ENCODE peak calls at places on chromosomes 4 and X, in seven cellular contexts. V is CD4-positive, alpha-beta T cell; A is GM23248; U is right lobe of liver; H is endothelial cell of umbilical vein; N is lung; Y is DND-41. S is an unnamed sample. For H3K27me3, the result is how much of the 10 kb centered on the place peaks cover.

GRCh38 chr4:176036585-176037205 is 28.9 kb upstream of the WDR17 start:
- DNase-seq in V (no peak), A (no peak), U (no peak), H (no peak), N (no peak), Y (no peak), S (no peak)

GRCh38 chrX:41718481-41719245 is 5.3 kb upstream of the GPR82 start:
- DNase-seq in V (no peak), A (no peak), U (no peak), H (no peak), N (no peak), Y (no peak), S (peak)

GRCh38 chr4:23234716-23235115 is 542.0 kb downstream of the GBA3 start:
- DNase-seq in V (no peak), A (no peak), U (no peak), H (no peak), N (no peak), Y (no peak), S (peak)

GRCh38 chr4:42767669-42768068 is 110.8 kb upstream of the ATP8A1 start:
- DNase-seq in V (no peak), A (no peak), U (no peak), H (no peak), N (no peak), Y (no peak), S (no peak)

GRCh38 chr4:54230479-54231418 is 1.7 kb downstream of the PDGFRA start:
- DNase-seq in V (no peak), A (peak), U (peak), H (no peak), N (no peak), Y (no peak), S (no peak)

GRCh38 chrX:19824603-19825002 is 62.8 kb downstream of the SH3KBP1 start:
- DNase-seq in V (no peak), A (peak), U (no peak), H (no peak), N (no peak), Y (no peak), S (no peak)

GRCh38 chrX:13081385-13082285 is 37.2 kb upstream of the FAM9C start:
- DNase-seq in V (no peak), A (peak), U (no peak), H (no peak), N (no peak), Y (peak), S (no peak)

GRCh38 chr4:144968606-144969005 is 129.4 kb downstream of the ANAPC10 start:
- DNase-seq in V (no peak), A (no peak), U (no peak), H (no peak), N (no peak), Y (no peak), S (no peak)

GRCh38 chrX:53004038-53004437 is 44.6 kb upstream of the GPR173 start:
- DNase-seq in V (no peak), A (no peak), U (no peak), H (no peak), N (no peak), Y (no peak), S (no peak)

GRCh38 chr4:102477657-102478056 is 23.5 kb upstream of the NFKB1 start:
- DNase-seq in V (no peak), A (peak), U (no peak), H (no peak), N (no peak), Y (no peak), S (peak)

GRCh38 chrX:154458954-154459829 is 1.1 kb downstream of the PLXNA3 start:
- DNase-seq in V (no peak), A (peak), U (no peak), H (no peak), N (no peak), Y (peak), S (no peak)

GRCh38 chrX:71095971-71096701 is 485 bp downstream of the FOXO4 start:
- DNase-seq in V (peak), A (peak), U (no peak), H (peak), N (peak), Y (no peak), S (no peak)

GRCh38 chrX:10121787-10122186 is 35.0 kb upstream of the CLCN4 start:
- DNase-seq in V (no peak), A (no peak), U (peak), H (no peak), N (no peak), Y (no peak), S (no peak)

GRCh38 chr4:103499094-103499493 is 220.7 kb downstream of the TACR3 start:
- DNase-seq in V (no peak), A (peak), U (no peak), H (no peak), N (no peak), Y (no peak), S (no peak)

GRCh38 chr4:45803994-45804393 is 319.9 kb downstream of the GABRG1 start:
- DNase-seq in V (no peak), A (no peak), U (no peak), H (no peak), N (no peak), Y (no peak), S (no peak)

GRCh38 chr4:13528823-13529129 is 15.5 kb downstream of the NKX3-2 start:
- DNase-seq in V (no peak), A (no peak), U (no peak), H (no peak), N (no peak), Y (no peak), S (no peak)

GRCh38 chr4:13533670-13534343 is 10.5 kb downstream of the NKX3-2 start:
- DNase-seq in V (no peak), A (no peak), U (no peak), H (no peak), N (no peak), Y (no peak), S (no peak)

GRCh38 chr4:13530823-13531608 is 13.3 kb downstream of the NKX3-2 start:
- DNase-seq in V (no peak), A (no peak), U (no peak), H (no peak), N (no peak), Y (no peak), S (no peak)

GRCh38 chr4:13529130-13529919 is 15.0 kb downstream of the NKX3-2 start:
- DNase-seq in V (no peak), A (no peak), U (no peak), H (no peak), N (no peak), Y (no peak), S (no peak)

GRCh38 chr4:13531609-13531998 is 12.7 kb downstream of the NKX3-2 start:
- DNase-seq in V (no peak), A (no peak), U (no peak), H (no peak), N (no peak), Y (no peak), S (no peak)
- H3K27me3 ChIP-seq in V (half or more), A (half or more), U (under half), H (half or more), N (under half), Y (under half), S (half or more)

GRCh38 chr4:109041463-109041862 is 261.0 kb downstream of the COL25A1 start:
- DNase-seq in V (no peak), A (no peak), U (no peak), H (no peak), N (no peak), Y (no peak), S (no peak)
- H3K27ac ChIP-seq in V (no peak), A (no peak), U (no peak), H (no peak), N (no peak), Y (no peak), S (no peak)

DNA sequence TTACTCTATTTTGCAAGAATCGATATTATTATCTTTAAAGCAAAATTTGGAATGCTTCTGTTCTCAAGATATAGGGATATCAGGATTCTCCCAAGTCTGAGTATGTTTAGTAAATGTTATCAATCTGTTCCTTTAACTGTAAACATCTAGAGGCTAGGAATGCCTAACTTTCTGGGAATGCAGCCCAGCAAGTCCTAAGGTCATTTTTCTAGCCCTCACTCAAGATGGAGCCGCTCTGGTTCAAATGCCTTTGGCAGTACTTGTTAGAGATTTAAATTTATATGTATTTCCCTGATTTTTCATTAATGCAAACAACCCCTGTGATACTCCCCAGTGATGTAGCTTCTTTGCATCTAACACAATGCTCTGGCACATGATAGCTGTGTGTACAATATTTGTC is 623.8 kb upstream of the LCORL start:
- DNase-seq in V (no peak), A (no peak), U (no peak), H (no peak), N (no peak), Y (no peak), S (no peak)
- H3K27me3 ChIP-seq in V (under half), A (under half), U (under half), H (under half), N (under half), Y (under half), S (under half)

GRCh38 chrX:46793386-46794143 is 34.6 kb upstream of the SLC9A7 start:
- DNase-seq in V (no peak), A (no peak), U (no peak), H (no peak), N (no peak), Y (no peak), S (no peak)

GRCh38 chrX:46792826-46793195 is 33.9 kb upstream of the SLC9A7 start:
- DNase-seq in V (no peak), A (no peak), U (no peak), H (no peak), N (no peak), Y (no peak), S (no peak)

GRCh38 chrX:46791927-46792825 is 33.3 kb upstream of the SLC9A7 start:
- DNase-seq in V (no peak), A (peak), U (no peak), H (peak), N (no peak), Y (no peak), S (peak)

DNA sequence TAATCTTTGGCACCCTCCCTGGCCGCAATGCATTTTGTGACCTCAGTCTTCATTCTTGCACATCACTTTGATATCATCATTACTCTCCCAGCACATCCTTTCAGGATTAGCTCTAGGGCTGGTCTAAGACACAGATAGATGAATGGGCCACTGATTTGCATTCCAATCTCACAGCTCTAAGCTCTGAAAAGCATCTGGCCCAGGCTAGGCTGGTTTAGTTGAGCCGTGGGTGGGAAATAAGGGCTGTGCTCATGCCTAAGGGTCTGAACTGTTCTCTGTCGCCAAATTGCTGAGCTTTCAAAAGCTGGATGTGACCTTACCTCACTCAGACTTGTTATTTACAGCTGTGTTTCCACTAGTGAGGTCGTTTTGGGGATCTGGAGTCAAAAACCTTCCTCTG is 30.0 kb upstream of the SLC9A7 start:
- DNase-seq in V (no peak), A (peak), U (no peak), H (no peak), N (no peak), Y (no peak), S (no peak)
- H3K27ac ChIP-seq in V (no peak), A (peak), U (no peak), H (no peak), N (no peak), Y (no peak), S (no peak)

DNA sequence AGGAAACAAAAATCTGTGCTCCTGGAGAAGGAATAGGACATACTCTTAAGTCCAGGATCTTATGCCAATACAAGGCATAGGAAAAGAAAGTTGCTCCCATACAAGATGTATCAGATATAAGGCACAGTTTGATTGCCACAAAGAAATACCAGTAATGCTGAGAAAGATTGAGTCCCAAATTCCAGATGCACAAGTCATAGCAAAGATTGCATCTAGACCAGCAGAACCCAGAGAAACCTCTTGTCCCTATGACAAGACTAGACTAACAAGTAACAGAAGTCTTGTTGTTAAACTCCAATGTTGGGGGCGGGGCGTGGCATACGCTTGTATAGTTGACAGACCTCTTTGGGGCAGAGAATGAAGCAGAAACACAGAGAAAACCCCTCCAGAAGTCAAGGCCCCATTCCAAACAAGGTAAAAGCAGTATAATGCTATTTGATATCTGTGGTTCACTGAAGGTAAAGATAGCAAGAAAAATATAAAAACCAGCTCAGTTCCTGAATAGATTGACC is 671.5 kb upstream of the GRIA3 start:
- DNase-seq in V (no peak), A (peak), U (no peak), H (no peak), N (no peak), Y (no peak), S (peak)
- H3K27me3 ChIP-seq in V (under half), A (under half), U (under half), H (under half), N (under half), Y (under half), S (under half)

GRCh38 chr4:76610751-76611150 is 175.7 kb downstream of the SHROOM3 start:
- DNase-seq in V (no peak), A (no peak), U (no peak), H (no peak), N (no peak), Y (no peak), S (no peak)
- H3K27ac ChIP-seq in V (no peak), A (peak), U (no peak), H (no peak), N (peak), Y (no peak), S (no peak)

GRCh38 chr4:8703401-8703696 is 110.8 kb downstream of the CPZ start:
- DNase-seq in V (no peak), A (no peak), U (no peak), H (no peak), N (no peak), Y (no peak), S (no peak)

GRCh38 chr4:8702516-8703400 is 110.2 kb downstream of the CPZ start:
- DNase-seq in V (no peak), A (no peak), U (no peak), H (no peak), N (no peak), Y (no peak), S (no peak)

GRCh38 chr4:8704632-8705031 is 112.1 kb downstream of the CPZ start:
- DNase-seq in V (no peak), A (no peak), U (no peak), H (no peak), N (no peak), Y (no peak), S (no peak)

GRCh38 chr4:8705161-8706145 is 112.9 kb downstream of the CPZ start:
- DNase-seq in V (no peak), A (no peak), U (no peak), H (no peak), N (no peak), Y (no peak), S (no peak)

GRCh38 chr4:8703857-8704495 is 111.4 kb downstream of the CPZ start:
- DNase-seq in V (no peak), A (no peak), U (no peak), H (no peak), N (no peak), Y (no peak), S (no peak)
- H3K27me3 ChIP-seq in V (under half), A (under half), U (under half), H (under half), N (under half), Y (under half), S (under half)

GRCh38 chr4:113145147-113145518 is 95.7 kb downstream of the ANK2 start:
- DNase-seq in V (no peak), A (no peak), U (no peak), H (no peak), N (no peak), Y (no peak), S (no peak)
- H3K27ac ChIP-seq in V (no peak), A (no peak), U (no peak), H (no peak), N (no peak), Y (no peak), S (no peak)

DNA sequence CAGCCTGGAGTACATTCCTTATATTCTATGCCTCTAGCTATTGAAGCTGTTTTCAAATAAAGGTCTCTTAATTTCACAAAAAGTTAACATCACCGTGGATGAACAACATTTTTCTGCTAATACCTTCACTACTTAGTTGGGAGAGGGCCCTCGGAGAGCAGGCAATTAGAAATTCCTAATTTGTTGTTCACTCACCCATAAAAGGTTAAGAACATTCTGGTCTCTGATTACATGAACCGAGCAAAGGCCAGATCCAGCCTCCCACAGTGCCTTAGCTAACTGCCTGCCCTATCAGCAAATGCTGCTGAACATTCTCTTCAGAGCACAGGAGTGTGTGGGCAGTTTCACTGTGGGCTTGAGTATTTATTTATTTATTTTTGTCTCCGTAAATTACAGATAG is 36.0 kb upstream of the TTC29 start:
- DNase-seq in V (no peak), A (peak), U (no peak), H (no peak), N (no peak), Y (no peak), S (no peak)
- H3K27me3 ChIP-seq in V (under half), A (under half), U (under half), H (under half), N (under half), Y (under half), S (under half)

DNA sequence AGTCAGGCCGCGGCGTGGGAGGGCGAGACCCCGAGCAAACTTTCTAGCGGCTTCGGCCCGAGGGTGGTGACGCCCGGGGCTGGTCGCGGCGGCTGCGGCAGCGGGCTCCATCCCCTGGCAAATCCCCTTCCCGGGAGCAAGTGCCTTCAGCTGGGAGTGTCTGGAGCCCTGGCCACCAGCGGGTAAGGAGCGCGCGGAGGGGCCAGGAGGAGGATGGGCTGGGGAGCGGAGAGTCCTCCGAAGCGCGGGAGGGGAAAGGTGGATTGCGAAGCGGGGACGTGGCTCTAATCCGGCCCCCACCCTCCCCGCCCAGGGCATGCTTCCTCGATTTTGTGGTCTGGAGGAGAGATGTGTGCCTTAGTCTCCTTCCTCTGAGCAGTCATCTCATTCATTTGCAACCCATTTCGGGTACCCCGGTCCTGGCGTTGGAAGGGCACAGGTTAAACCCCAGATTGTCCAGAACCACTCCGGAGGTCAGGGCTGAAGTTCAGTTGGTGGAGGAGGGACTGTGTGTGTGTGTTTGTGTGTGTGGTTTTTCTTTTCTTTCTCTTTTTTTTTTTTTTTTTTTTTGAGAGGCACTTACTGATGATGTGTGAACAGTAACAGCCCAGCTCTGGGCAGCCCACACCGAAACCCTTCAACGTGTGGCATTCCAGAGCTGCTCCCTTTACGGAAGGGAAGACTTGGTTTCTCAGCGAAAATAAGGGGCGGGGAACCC is 499 bp downstream of the SGMS2 start:
- DNase-seq in V (no peak), A (peak), U (no peak), H (peak), N (peak), Y (no peak), S (peak)
- H3K27ac ChIP-seq in V (no peak), A (peak), U (peak), H (peak), N (peak), Y (no peak), S (peak)